ENCODE peak calls at places on chromosome 2, in nine cellular contexts. M is GM12865, A is choroid plexus epithelial cell, R is astrocyte of the cerebellum, V is spleen, B is cardiac muscle cell, C is right lobe of liver, Y is left ventricle myocardium inferior, G is tibial nerve. E is an unnamed sample.

GRCh38 chr2:46893231-46893943 is 22.2 kb downstream of the MCFD2 start:
- DNase-seq in V (no peak), M (no peak), C (no peak), A (peak), Y (no peak), B (no peak), G (no peak), R (no peak), E (no peak)

GRCh38 chr2:231928481-231928880 is 2.3 kb upstream of the NPPC start:
- DNase-seq in A (peak), B (peak), R (no peak), C (peak), G (no peak), M (no peak), Y (no peak), V (peak), E (no peak)

GRCh38 chr2:204074434-204074833 is 137.9 kb downstream of the ICOS start:
- DNase-seq in C (no peak), M (no peak), V (no peak), R (no peak), B (no peak), A (no peak), Y (no peak), G (no peak), E (no peak)

GRCh38 chr2:46239847-46240181 is 57.4 kb upstream of the EPAS1 start:
- DNase-seq in V (peak), R (no peak), M (peak), C (no peak), Y (no peak), B (no peak), G (no peak), A (no peak), E (no peak)

GRCh38 chr2:52074139-52074719 is 1042.3 kb upstream of the NRXN1 start:
- DNase-seq in G (no peak), M (no peak), C (no peak), R (no peak), A (no peak), B (no peak), Y (no peak), V (peak), E (no peak)

GRCh38 chr2:130822766-130823165 is 13.9 kb upstream of the ARHGEF4 start:
- DNase-seq in C (no peak), V (peak), B (no peak), R (no peak), G (no peak), M (no peak), A (no peak), Y (no peak), E (no peak)

GRCh38 chr2:167342769-167343168 is 454.5 kb downstream of the XIRP2 start:
- DNase-seq in C (no peak), G (no peak), Y (no peak), V (no peak), A (peak), M (no peak), B (peak), R (no peak), E (no peak)

GRCh38 chr2:158967114-158967730 is 1.2 kb upstream of the TANC1 start:
- DNase-seq in A (peak), G (no peak), M (no peak), B (peak), Y (peak), R (no peak), V (no peak), C (no peak), E (no peak)

GRCh38 chr2:48454504-48454903 is 75.5 kb upstream of the STON1 start:
- DNase-seq in B (no peak), G (no peak), A (peak), Y (no peak), M (no peak), R (no peak), V (no peak), C (no peak), E (no peak)

GRCh38 chr2:25378731-25379490 is 37.2 kb upstream of the DNMT3A start:
- DNase-seq in C (no peak), R (no peak), V (peak), M (no peak), G (no peak), B (no peak), Y (no peak), A (no peak), E (no peak)

GRCh38 chr2:121297217-121297830 is 12.3 kb upstream of the TFCP2L1 start:
- DNase-seq in R (no peak), A (peak), B (peak), V (no peak), Y (no peak), M (peak), C (peak), G (no peak), E (no peak)

GRCh38 chr2:191421950-191422349 is 176.7 kb downstream of the MYO1B start:
- DNase-seq in A (no peak), Y (no peak), V (no peak), C (no peak), G (no peak), R (no peak), B (no peak), M (no peak), E (no peak)

GRCh38 chr2:124566518-124566970 is 541.5 kb downstream of the CNTNAP5 start:
- DNase-seq in C (peak), B (no peak), R (no peak), A (no peak), M (no peak), G (no peak), Y (no peak), V (no peak), E (no peak)

GRCh38 chr2:241540766-241541561 is 17.6 kb upstream of the BOK start:
- DNase-seq in B (peak), V (peak), M (peak), Y (peak), G (no peak), A (peak), R (no peak), C (no peak), E (no peak)

GRCh38 chr2:218282173-218282991 is 9.9 kb downstream of the TMBIM1 start:
- DNase-seq in C (no peak), V (no peak), A (no peak), Y (no peak), M (no peak), B (no peak), G (no peak), R (no peak), E (no peak)

GRCh38 chr2:15930589-15931513 is 9.5 kb upstream of the MYCN start:
- DNase-seq in G (no peak), M (no peak), A (no peak), V (no peak), Y (no peak), C (no peak), R (no peak), B (no peak), E (no peak)

GRCh38 chr2:219106251-219106650 is 45.5 kb upstream of the IHH start:
- DNase-seq in Y (no peak), A (no peak), R (no peak), V (no peak), G (no peak), C (no peak), B (no peak), M (no peak), E (no peak)

GRCh38 chr2:188478724-188479123 is 187.1 kb downstream of the GULP1 start:
- DNase-seq in A (no peak), C (no peak), M (peak), R (no peak), V (no peak), Y (no peak), B (peak), G (no peak), E (no peak)

GRCh38 chr2:204332706-204333105 is 212.6 kb upstream of the PARD3B start:
- DNase-seq in V (no peak), C (no peak), R (no peak), B (no peak), A (no peak), G (no peak), Y (no peak), M (no peak), E (no peak)

GRCh38 chr2:114063346-114063745 is 173.5 kb downstream of the ACTR3 start:
- DNase-seq in G (no peak), M (no peak), R (no peak), C (no peak), Y (no peak), A (no peak), V (no peak), B (no peak), E (no peak)

GRCh38 chr2:39719317-39719716 is 53.6 kb downstream of the TMEM178A start:
- DNase-seq in C (no peak), A (no peak), G (no peak), Y (no peak), B (no peak), M (no peak), V (no peak), R (no peak), E (no peak)

GRCh38 chr2:239948100-239948881 is 76.9 kb downstream of the NDUFA10 start:
- DNase-seq in V (peak), C (no peak), R (no peak), Y (peak), A (no peak), M (no peak), G (no peak), B (no peak), E (no peak)

GRCh38 chr2:12397861-12398260 is 318.9 kb upstream of the TRIB2 start:
- DNase-seq in V (no peak), C (no peak), M (peak), Y (no peak), A (no peak), G (no peak), R (no peak), B (peak), E (no peak)

GRCh38 chr2:226079677-226080076 is 680.2 kb downstream of the NYAP2 start:
- DNase-seq in Y (no peak), C (no peak), G (no peak), M (no peak), A (peak), V (no peak), R (peak), B (no peak), E (peak)

GRCh38 chr2:189022002-189022401 is 47.8 kb downstream of the COL3A1 start:
- DNase-seq in C (no peak), R (no peak), V (no peak), Y (no peak), M (no peak), B (no peak), A (peak), G (no peak), E (peak)

GRCh38 chr2:231554748-231555545 is 24.7 kb upstream of the NMUR1 start:
- DNase-seq in C (peak), V (peak), R (no peak), G (peak), B (no peak), M (peak), Y (peak), A (peak), E (no peak)

GRCh38 chr2:134897932-134898331 is 20.7 kb upstream of the CCNT2 start:
- DNase-seq in V (no peak), M (no peak), R (no peak), G (no peak), A (peak), B (peak), Y (no peak), C (no peak), E (no peak)

GRCh38 chr2:229725716-229726346 is 11.5 kb upstream of the DNER start:
- DNase-seq in G (no peak), C (no peak), R (peak), M (no peak), A (peak), Y (no peak), V (no peak), B (no peak), E (peak)

GRCh38 chr2:99942948-99943347 is 199.4 kb downstream of the AFF3 start:
- DNase-seq in A (no peak), M (no peak), Y (no peak), B (no peak), C (no peak), G (no peak), V (no peak), R (no peak), E (no peak)

GRCh38 chr2:134460583-134460998 is 206.7 kb downstream of the MGAT5 start:
- DNase-seq in Y (peak), R (peak), B (peak), G (no peak), A (peak), C (peak), M (peak), V (peak), E (no peak)

GRCh38 chr2:156430978-156431358 is 5.2 kb upstream of the GPD2 start:
- DNase-seq in M (peak), A (peak), G (no peak), Y (no peak), R (peak), B (no peak), C (no peak), V (no peak), E (no peak)

GRCh38 chr2:182827182-182827879 is 39.1 kb downstream of the FRZB start:
- DNase-seq in B (no peak), R (no peak), C (no peak), A (peak), V (no peak), M (no peak), Y (no peak), G (no peak), E (no peak)

GRCh38 chr2:80007722-80008503 is 296.6 kb downstream of the LRRTM1 start:
- DNase-seq in M (no peak), Y (no peak), C (no peak), G (no peak), V (no peak), R (no peak), B (no peak), A (no peak), E (no peak)

GRCh38 chr2:197073701-197074433 is 147.4 kb upstream of the PGAP1 start:
- DNase-seq in V (no peak), G (peak), B (no peak), Y (peak), M (peak), R (peak), C (peak), A (peak), E (no peak)

GRCh38 chr2:226953206-226953605 is 117.4 kb downstream of the RHBDD1 start:
- DNase-seq in V (no peak), A (no peak), C (no peak), Y (no peak), M (no peak), B (no peak), G (no peak), R (peak), E (no peak)

GRCh38 chr2:170843656-170844055 is 27.0 kb downstream of the GAD1 start:
- DNase-seq in A (peak), B (no peak), V (no peak), C (no peak), Y (no peak), M (no peak), R (peak), G (no peak), E (peak)

GRCh38 chr2:174835797-174836255 is 71.6 kb upstream of the CHRNA1 start:
- DNase-seq in C (no peak), B (no peak), V (no peak), A (peak), M (peak), R (peak), G (no peak), Y (no peak), E (peak)

GRCh38 chr2:179218848-179219594 is 45.6 kb downstream of the SESTD1 start:
- DNase-seq in B (peak), C (peak), V (no peak), M (peak), R (peak), A (peak), G (peak), Y (peak), E (peak)

GRCh38 chr2:55530539-55531081 is 11.1 kb downstream of the CFAP36 start:
- DNase-seq in M (no peak), R (no peak), V (no peak), G (no peak), B (no peak), A (no peak), Y (no peak), C (no peak), E (no peak)

GRCh38 chr2:176392744-176393414 is 123.6 kb downstream of the MTX2 start:
- DNase-seq in B (no peak), M (no peak), R (no peak), Y (no peak), A (no peak), V (no peak), G (no peak), C (no peak), E (no peak)

GRCh38 chr2:176391020-176391419 is 121.8 kb downstream of the MTX2 start:
- DNase-seq in R (no peak), G (no peak), V (no peak), Y (no peak), M (no peak), A (no peak), B (no peak), C (no peak), E (peak)

GRCh38 chr2:176392125-176392704 is 123.0 kb downstream of the MTX2 start:
- DNase-seq in Y (no peak), C (no peak), V (no peak), M (no peak), B (peak), R (no peak), G (no peak), A (peak), E (no peak)

GRCh38 chr2:176388886-176389285 is 119.6 kb downstream of the MTX2 start:
- DNase-seq in Y (no peak), M (no peak), A (peak), R (peak), B (no peak), G (no peak), V (no peak), C (no peak), E (no peak)

DNA sequence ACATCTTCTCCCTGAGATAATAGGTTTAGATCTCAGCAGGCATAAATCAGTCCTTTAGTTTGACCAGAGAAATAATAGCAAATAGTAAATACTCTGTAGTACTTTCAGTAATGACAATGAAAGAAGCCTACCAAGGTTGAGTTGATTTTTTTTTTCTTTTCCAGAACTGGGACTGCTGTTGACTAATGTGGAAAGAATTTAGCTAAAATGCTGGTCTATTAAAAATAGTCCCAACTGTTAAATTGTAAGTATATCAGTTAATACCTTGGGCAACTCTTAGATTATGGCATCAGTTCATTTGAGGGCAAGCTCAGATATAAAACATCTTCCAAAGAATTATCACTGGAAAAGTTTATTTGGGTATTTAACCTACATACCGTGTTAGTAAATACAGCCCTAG is 121.0 kb downstream of the MTX2 start:
- DNase-seq in A (peak), G (no peak), Y (no peak), V (no peak), M (no peak), R (no peak), B (no peak), C (no peak), E (no peak)
- TF ChIP-seq CTCF in A (no peak), G (no peak), Y (no peak), V (no peak), M (no peak), R (no peak), B (no peak), C (no peak), E (no peak)

DNA sequence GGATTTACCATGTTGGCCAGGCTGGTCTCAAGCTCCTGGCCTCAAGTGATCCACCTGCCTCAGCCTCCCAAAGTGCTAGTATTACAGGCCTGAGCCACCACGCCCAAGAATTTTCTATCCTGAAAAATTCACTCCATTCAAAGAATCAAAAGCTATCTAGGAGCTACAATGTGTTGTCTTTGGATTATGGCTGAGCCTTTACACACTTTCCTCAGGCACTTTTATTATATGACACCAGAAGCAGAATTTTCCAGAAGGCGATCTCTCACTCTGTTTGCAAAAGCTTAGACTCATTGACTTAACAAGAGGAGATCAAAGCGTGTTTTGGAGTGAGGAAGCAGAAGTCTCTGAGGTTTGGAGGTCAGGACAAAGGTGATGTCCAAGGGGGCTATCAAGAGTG is 3.6 kb downstream of the FAM124B start:
- DNase-seq in V (no peak), Y (no peak), C (no peak), M (no peak), G (no peak), R (no peak), A (no peak), B (no peak), E (no peak)
- H3K4me3 ChIP-seq in V (no peak), Y (peak), C (no peak), M (no peak), G (no peak), R (no peak), A (no peak), B (no peak), E (no peak)

GRCh38 chr2:207734264-207734635 is 22.8 kb downstream of the CCNYL1 start:
- DNase-seq in B (peak), R (peak), G (no peak), V (no peak), Y (no peak), M (peak), C (no peak), A (peak), E (no peak)
- TF ChIP-seq CTCF in B (peak), R (peak), G (peak), V (peak), Y (peak), M (peak), C (peak), A (peak), E (peak)

GRCh38 chr2:43193652-43193995 is 32.8 kb downstream of the ZFP36L2 start:
- DNase-seq in A (no peak), R (no peak), G (no peak), Y (no peak), M (no peak), B (no peak), V (no peak), C (no peak), E (no peak)
- H3K4me3 ChIP-seq in A (no peak), R (no peak), G (no peak), Y (no peak), M (no peak), B (no peak), V (no peak), C (no peak), E (no peak)

DNA sequence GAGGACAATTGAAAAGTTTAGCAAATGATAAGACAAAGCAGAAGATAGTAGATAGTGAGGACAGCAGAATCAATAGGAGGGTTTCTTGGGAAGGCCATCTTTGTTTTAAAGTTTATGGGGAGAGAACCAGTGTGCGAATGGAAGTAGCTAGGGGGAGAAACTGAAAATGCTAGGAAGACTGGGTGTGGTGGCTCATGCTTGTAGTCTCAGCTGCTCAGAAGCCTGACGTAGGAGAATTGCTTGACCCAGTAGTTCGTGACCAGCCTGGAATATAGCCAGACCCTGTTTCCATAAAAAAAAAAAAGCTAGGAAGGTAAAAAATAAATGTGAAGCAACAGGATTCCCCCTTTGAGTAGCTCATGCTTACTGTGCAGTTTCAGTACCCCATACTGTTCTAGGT is 19.2 kb upstream of the DRC1 start:
- DNase-seq in Y (no peak), R (no peak), G (no peak), B (no peak), M (no peak), V (no peak), A (peak), C (no peak), E (no peak)
- TF ChIP-seq CTCF in Y (no peak), R (no peak), G (no peak), B (no peak), M (no peak), V (no peak), A (no peak), C (no peak), E (no peak)

E was measured in AG04449.